ENCODE peak calls at places on chromosomes 7 and 10, in four cellular contexts. T, R, E and A are unnamed samples.

GRCh38 chr10:13268841-13269240 is 31.0 kb downstream of the PHYH start:
- DNase-seq in T (no peak), R (no peak), E (no peak), A (no peak)

GRCh38 chr7:6615853-6616555 is 594 bp downstream of the ZNF853 start:
- DNase-seq in T (no peak), R (no peak), E (peak; percentile 52), A (peak; percentile 52)

GRCh38 chr10:63013755-63014154 is 119.4 kb upstream of the NRBF2 start:
- DNase-seq in T (no peak), R (no peak), E (no peak), A (no peak)

GRCh38 chr7:121475806-121476205 is 79.7 kb upstream of the FAM3C start:
- DNase-seq in T (no peak), R (peak; percentile 21), E (no peak), A (peak; percentile 26)

GRCh38 chr7:43669286-43670081 is 59.8 kb downstream of the COA1 start:
- DNase-seq in T (peak; percentile 58), R (peak; percentile 34), E (no peak), A (no peak)

GRCh38 chr7:140176811-140177702 is at the start of gene KDM7A:
- DNase-seq in T (peak; percentile 92), R (peak; percentile 85), E (peak; percentile 97), A (peak; percentile 92)

GRCh38 chr10:127216786-127217185 is 20.4 kb upstream of the INSYN2A start:
- DNase-seq in T (peak; percentile 35), R (peak; percentile 38), E (no peak), A (no peak)

GRCh38 chr7:44738031-44738730 is 10.5 kb upstream of the ZMIZ2 start:
- DNase-seq in T (peak; percentile 17), R (no peak), E (no peak), A (no peak)

GRCh38 chr7:155338632-155339320 is 41.1 kb downstream of the INSIG1 start:
- DNase-seq in T (no peak), R (no peak), E (no peak), A (no peak)

GRCh38 chr10:101897633-101898032 is 54.0 kb upstream of the KCNIP2 start:
- DNase-seq in T (peak; percentile 33), R (peak; percentile 26), E (no peak), A (peak; percentile 17)

GRCh38 chr10:71078454-71079145 is 133.8 kb upstream of the UNC5B start:
- DNase-seq in T (no peak), R (no peak), E (no peak), A (peak; percentile 7)

GRCh38 chr7:48209004-48209600 is 37.8 kb downstream of the ABCA13 start:
- DNase-seq in T (no peak), R (no peak), E (no peak), A (no peak)

GRCh38 chr7:7181519-7182155 is 707 bp upstream of the C1GALT1 start:
- DNase-seq in T (no peak), R (peak; percentile 36), E (peak; percentile 62), A (peak; percentile 32)

GRCh38 chr10:47299989-47300931 is at the start of gene GDF10:
- DNase-seq in T (no peak), R (no peak), E (no peak), A (no peak)

GRCh38 chr10:131942455-131942854 is 39.3 kb downstream of the BNIP3 start:
- DNase-seq in T (no peak), R (no peak), E (no peak), A (no peak)

GRCh38 chr10:102280397-102281015 is 35.2 kb downstream of the GBF1 start:
- DNase-seq in T (peak; percentile 28), R (peak; percentile 30), E (no peak), A (no peak)

GRCh38 chr7:44964831-44965440 is 13.9 kb downstream of the MYO1G start:
- DNase-seq in T (no peak), R (no peak), E (no peak), A (no peak)

GRCh38 chr10:72063703-72064391 is 24.5 kb downstream of the SPOCK2 start:
- DNase-seq in T (no peak), R (peak; percentile 11), E (no peak), A (no peak)

GRCh38 chr7:3762146-3762831 is 461.2 kb downstream of the SDK1 start:
- DNase-seq in T (no peak), R (no peak), E (no peak), A (no peak)

GRCh38 chr10:118007773-118008172 is 39.0 kb downstream of the RAB11FIP2 start:
- DNase-seq in T (no peak), R (no peak), E (no peak), A (no peak)

GRCh38 chr7:122902751-122903495 is 16.7 kb upstream of the CADPS2 start:
- DNase-seq in T (no peak), R (peak; percentile 33), E (no peak), A (no peak)

GRCh38 chr10:15325243-15326002 is 45.7 kb downstream of the FAM171A1 start:
- DNase-seq in T (peak; percentile 75), R (peak; percentile 94), E (no peak), A (no peak)

GRCh38 chr10:14573666-14574261 is 200.9 kb downstream of the FAM107B start:
- DNase-seq in T (peak; percentile 26), R (peak; percentile 79), E (no peak), A (no peak)

GRCh38 chr10:125132331-125132730 is 28.0 kb downstream of the CTBP2 start:
- DNase-seq in T (no peak), R (no peak), E (no peak), A (no peak)

GRCh38 chr7:80781146-80781545 is 137.7 kb downstream of the SEMA3C start:
- DNase-seq in T (no peak), R (no peak), E (no peak), A (no peak)

GRCh38 chr10:4249841-4250496 is 465.0 kb upstream of the KLF6 start:
- DNase-seq in T (no peak), R (peak; percentile 52), E (no peak), A (no peak)

GRCh38 chr10:130341325-130341724 is 205.1 kb downstream of the GLRX3 start:
- DNase-seq in T (no peak), R (no peak), E (no peak), A (no peak)

GRCh38 chr10:5618829-5619228 is 47.6 kb downstream of the ASB13 start:
- DNase-seq in T (no peak), R (no peak), E (peak; percentile 45), A (no peak)

GRCh38 chr10:114184276-114184675 is 5.1 kb downstream of the TDRD1 start:
- DNase-seq in T (no peak), R (no peak), E (no peak), A (no peak)

GRCh38 chr7:117871778-117872538 is 1.3 kb downstream of the CTTNBP2 start:
- DNase-seq in T (peak; percentile 36), R (no peak), E (no peak), A (no peak)

GRCh38 chr7:117870405-117870905 is 2.8 kb downstream of the CTTNBP2 start:
- DNase-seq in T (no peak), R (no peak), E (no peak), A (no peak)

GRCh38 chr7:117872565-117873055 is 631 bp downstream of the CTTNBP2 start:
- DNase-seq in T (peak; percentile 35), R (no peak), E (no peak), A (no peak)

GRCh38 chr7:117873056-117873932 is at the start of gene CTTNBP2:
- DNase-seq in T (peak; percentile 59), R (peak; percentile 41), E (peak; percentile 59), A (peak; percentile 36)

GRCh38 chr7:117871401-117871777 is 1.9 kb downstream of the CTTNBP2 start:
- DNase-seq in T (no peak), R (no peak), E (no peak), A (no peak)
- H3K4me3 ChIP-seq in T (no peak overlapping the region), R (no peak overlapping the region), E (no peak overlapping the region), A (no peak overlapping the region)

GRCh38 chr7:128021361-128021760 is 9.9 kb downstream of the LRRC4 start:
- DNase-seq in T (no peak), R (peak; percentile 52), E (no peak), A (no peak)

GRCh38 chr7:128019330-128019729 is 11.9 kb downstream of the LRRC4 start:
- DNase-seq in T (no peak), R (no peak), E (no peak), A (no peak)

GRCh38 chr7:128017460-128017859 is 13.8 kb downstream of the LRRC4 start:
- DNase-seq in T (no peak), R (no peak), E (no peak), A (no peak)

GRCh38 chr7:128017880-128018845 is 13.1 kb downstream of the LRRC4 start:
- DNase-seq in T (peak; percentile 57), R (no peak), E (peak; percentile 56), A (no peak)

DNA sequence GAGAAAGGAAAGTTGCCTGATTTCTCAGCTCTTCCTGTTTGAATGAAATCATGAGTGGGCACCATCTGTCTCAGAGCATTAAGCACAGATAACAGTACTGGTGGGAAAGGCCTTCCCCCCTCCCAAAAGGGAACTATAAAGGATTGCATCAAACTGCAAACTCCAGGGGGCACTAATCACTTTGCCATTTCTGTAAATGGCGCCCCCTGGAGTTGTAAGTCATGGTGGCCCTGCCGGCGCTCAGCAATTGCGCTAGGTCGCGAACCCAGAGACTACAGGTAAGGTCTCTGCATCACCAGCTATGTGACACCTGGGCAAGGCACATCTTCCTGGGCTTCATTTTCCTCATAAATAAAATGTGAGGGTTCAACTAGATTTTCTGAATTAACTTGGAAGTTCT is 11.1 kb downstream of the LRRC4 start:
- DNase-seq in T (no peak), R (no peak), E (no peak), A (no peak)
- TF ChIP-seq CTCF in T (peak; percentile 23), R (peak; percentile 36), E (no peak), A (no peak)

DNA sequence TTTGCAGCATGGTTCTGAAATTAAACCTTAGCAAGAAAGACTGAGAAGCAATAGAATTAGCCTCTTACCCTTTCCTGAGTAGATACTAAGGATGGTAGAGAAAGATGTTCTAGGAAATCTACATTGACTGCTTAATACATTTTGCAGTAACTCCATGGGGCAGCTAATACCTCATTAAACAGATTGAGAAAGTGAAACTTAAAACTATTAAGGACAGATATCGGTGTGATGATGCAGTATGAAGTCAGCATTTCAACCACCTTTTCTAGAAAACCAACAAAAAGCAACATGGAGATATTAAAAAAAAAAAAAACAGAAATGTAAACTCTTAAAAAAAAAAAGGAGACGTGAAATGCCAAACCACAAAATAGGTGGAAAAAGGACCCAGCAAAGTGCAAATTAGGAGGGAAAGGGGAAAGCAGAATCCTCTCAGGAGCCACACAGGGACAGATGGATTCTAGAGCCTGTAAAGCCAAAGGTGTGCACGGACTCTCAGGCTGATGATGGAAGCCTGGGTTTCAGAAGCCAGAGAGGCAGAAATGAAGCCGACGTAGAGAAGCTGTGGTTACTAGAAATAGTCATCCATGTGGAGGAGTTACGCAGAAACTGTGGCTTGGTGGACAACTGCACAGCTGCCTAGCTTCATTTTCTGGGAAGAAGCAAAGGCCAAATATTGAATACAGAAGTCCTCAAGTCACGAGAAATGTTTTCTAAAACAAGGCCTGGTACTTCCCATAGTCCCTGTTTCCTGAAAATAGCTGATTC is 38.1 kb upstream of the GPR141 start:
- DNase-seq in T (no peak), R (no peak), E (no peak), A (no peak)
- H3K4me3 ChIP-seq in T (no peak overlapping the region), R (no peak overlapping the region), E (no peak overlapping the region), A (no peak overlapping the region)

DNA sequence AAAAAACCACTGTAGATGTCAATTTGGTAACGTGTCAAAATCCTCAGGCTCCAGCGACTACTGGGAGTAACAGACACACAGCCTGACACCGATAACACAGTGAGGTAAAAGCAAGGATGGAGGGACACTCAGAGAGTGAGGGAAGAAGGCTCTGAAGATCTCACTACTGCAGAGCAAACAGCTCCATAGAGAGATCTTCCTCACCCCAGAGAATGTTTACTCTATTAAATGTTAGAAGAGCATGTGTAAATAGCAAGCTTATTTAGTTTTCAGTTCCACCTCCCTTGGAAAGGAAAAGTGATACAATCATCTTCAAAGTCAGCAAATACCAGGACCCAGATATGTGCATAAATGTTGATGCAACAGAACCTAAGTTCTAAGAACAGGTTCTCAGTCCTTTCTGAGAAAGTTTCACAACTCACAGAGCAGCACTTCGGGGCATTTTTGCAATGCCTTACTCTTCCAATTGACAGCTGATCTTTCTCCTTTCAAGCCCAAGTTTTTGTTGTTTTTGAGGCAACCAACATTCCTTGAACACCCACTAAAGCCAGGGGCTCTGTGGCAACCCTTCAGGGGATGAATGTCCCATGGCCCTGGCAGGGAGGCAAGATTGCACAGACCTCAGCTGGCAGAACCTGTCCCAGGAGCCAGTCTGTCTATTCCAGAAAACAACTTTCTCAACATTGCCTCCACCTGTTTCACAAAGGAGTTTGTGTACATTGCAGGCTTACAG is 177.4 kb downstream of the SFMBT2 start:
- DNase-seq in T (no peak), R (no peak), E (no peak), A (no peak)
- TF ChIP-seq CTCF in T (no peak), R (no peak), E (no peak), A (no peak)